ENCODE peak calls at places on chromosomes 2 and 18, in ten cellular contexts. J is stimulated activated CD8-positive, alpha-beta memory T cell treated with anti-CD3 and anti-CD28 coated beads, Interleukin-4, amount 100 ng/mL, for 1 hour; W is myocyte; C is AG10803; G is kidney tubule cell; Y is ELF-1; R is GM04504; Z is lung microvascular endothelial cell; K is HT1080; U is effector memory CD4-positive, alpha-beta T cell. M is an unnamed sample.

GRCh38 chr18:72612894-72613537 is 68.9 kb upstream of the CBLN2 start:
- DNase-seq in C (no peak), Z (no peak), J (no peak), U (no peak), K (no peak), Y (no peak), R (no peak), W (no peak), G (no peak), M (no peak)

GRCh38 chr2:21643180-21643579 is 519.4 kb downstream of the TDRD15 start:
- DNase-seq in C (no peak), W (no peak), Y (no peak), G (peak), U (no peak), K (peak), Z (no peak), R (no peak), J (no peak), M (no peak)

GRCh38 chr18:43534511-43534910 is 257.2 kb upstream of the SYT4 start:
- DNase-seq in R (no peak), J (no peak), Z (no peak), K (no peak), W (no peak), C (peak), U (no peak), G (peak), Y (no peak), M (peak)

GRCh38 chr2:215577356-215577755 is 141.5 kb upstream of the FN1 start:
- DNase-seq in Z (no peak), U (no peak), J (no peak), R (no peak), C (no peak), G (peak), Y (no peak), W (no peak), K (no peak), M (peak)

GRCh38 chr2:236972491-236973379 is 113.0 kb upstream of the COPS8 start:
- DNase-seq in Y (peak), J (no peak), W (peak), R (peak), K (peak), C (peak), U (no peak), G (peak), Z (no peak), M (peak)

GRCh38 chr2:96960271-96960955 is 26.0 kb downstream of the FAM178B start:
- DNase-seq in W (peak), C (peak), J (peak), Z (peak), Y (peak), K (peak), U (peak), R (peak), G (peak), M (peak)

GRCh38 chr2:132424526-132425121 is 8.0 kb downstream of the GPR39 start:
- DNase-seq in G (peak), Y (no peak), W (peak), K (no peak), R (no peak), Z (no peak), C (peak), J (no peak), U (no peak), M (peak)

GRCh38 chr2:226398580-226398979 is 401.0 kb downstream of the IRS1 start:
- DNase-seq in W (peak), U (no peak), G (no peak), R (peak), K (no peak), Z (no peak), J (no peak), Y (no peak), C (peak), M (no peak)

GRCh38 chr2:39649491-39649890 is 16.2 kb upstream of the TMEM178A start:
- DNase-seq in C (no peak), Z (no peak), R (no peak), Y (no peak), K (no peak), U (no peak), G (peak), J (no peak), W (no peak), M (no peak)

GRCh38 chr2:44715671-44716077 is 225.8 kb upstream of the SIX3 start:
- DNase-seq in J (no peak), Z (peak), Y (peak), K (peak), U (no peak), W (peak), G (peak), R (peak), C (peak), M (peak)

GRCh38 chr2:150041721-150042450 is 445.6 kb downstream of the RND3 start:
- DNase-seq in U (no peak), W (no peak), C (no peak), Y (no peak), J (no peak), Z (peak), G (peak), K (peak), R (no peak), M (peak)

M was measured in bronchial epithelial cell.